ENCODE peak calls at places on chromosomes 3 and 15, in ten cellular contexts. D is HepG2, T is stomach, Y is body of pancreas, N is uterus, X is heart left ventricle, P is transverse colon, S is IMR-90, C is tibial nerve, Q is K562. U is an unnamed sample.
A peak's percentile ranks its signal among the peaks of the same experiment; 100 is the strongest.

GRCh38 chr3:38497026-38497425 is 886 bp downstream of the EXOG start:
- DNase-seq in D (no peak), T (no peak), Y (no peak), N (no peak), X (no peak), P (no peak), S (peak; percentile 40), C (no peak), Q (peak; percentile 33), U (no peak)

GRCh38 chr3:128845695-128846491 is 33.5 kb upstream of the ACAD9 start:
- DNase-seq in D (peak; percentile 60), T (peak; percentile 85), Y (peak; percentile 85), N (peak; percentile 82), X (peak; percentile 93), P (peak; percentile 84), S (peak; percentile 48), C (peak; percentile 65), Q (peak; percentile 86), U (peak; percentile 39)

GRCh38 chr15:50563756-50564155 is 17.3 kb upstream of the USP50 start:
- DNase-seq in D (no peak), T (no peak), Y (no peak), N (no peak), X (no peak), P (no peak), S (no peak), C (no peak), Q (no peak), U (no peak)

GRCh38 chr15:95684693-95685115 is 645.8 kb upstream of the NR2F2 start:
- DNase-seq in D (no peak), T (no peak), Y (no peak), N (peak; percentile 28), X (no peak), P (no peak), S (peak; percentile 93), C (no peak), Q (peak; percentile 82), U (no peak)

GRCh38 chr3:98788651-98789050 is 25.5 kb downstream of the ST3GAL6 start:
- DNase-seq in D (no peak), T (no peak), Y (no peak), N (no peak), X (peak; percentile 55), P (no peak), S (no peak), C (no peak), Q (peak; percentile 36), U (no peak)

GRCh38 chr3:113454057-113454456 is 12.8 kb upstream of the CFAP44 start:
- DNase-seq in D (no peak), T (no peak), Y (no peak), N (no peak), X (no peak), P (no peak), S (no peak), C (no peak), Q (no peak), U (no peak)

GRCh38 chr15:91228890-91229289 is 128.8 kb downstream of the SV2B start:
- DNase-seq in D (peak; percentile 12), T (no peak), Y (no peak), N (no peak), X (no peak), P (no peak), S (no peak), C (no peak), Q (no peak), U (no peak)

GRCh38 chr3:195863121-195864061 is 45.0 kb downstream of the TNK2 start:
- DNase-seq in D (peak; percentile 60), T (peak; percentile 91), Y (peak; percentile 91), N (peak; percentile 87), X (peak; percentile 93), P (peak; percentile 90), S (peak; percentile 89), C (peak; percentile 83), Q (peak; percentile 91), U (peak; percentile 79)

GRCh38 chr3:28077566-28077965 is 163.9 kb upstream of the CMC1 start:
- DNase-seq in D (peak; percentile 25), T (no peak), Y (peak; percentile 53), N (no peak), X (peak; percentile 24), P (no peak), S (peak; percentile 5), C (no peak), Q (no peak), U (no peak)

GRCh38 chr3:36677331-36678007 is 86.9 kb downstream of the DCLK3 start:
- DNase-seq in D (peak; percentile 6), T (no peak), Y (no peak), N (no peak), X (no peak), P (no peak), S (peak; percentile 90), C (no peak), Q (no peak), U (no peak)

GRCh38 chr3:14391033-14391432 is 11.4 kb upstream of the SLC6A6 start:
- DNase-seq in D (peak; percentile 44), T (no peak), Y (peak; percentile 37), N (peak; percentile 55), X (peak; percentile 71), P (no peak), S (peak; percentile 86), C (no peak), Q (peak; percentile 56), U (no peak)

GRCh38 chr3:152375546-152375945 is 106.8 kb downstream of the MBNL1 start:
- DNase-seq in D (no peak), T (no peak), Y (no peak), N (no peak), X (no peak), P (no peak), S (peak; percentile 67), C (no peak), Q (peak; percentile 24), U (no peak)
- TF ChIP-seq POLR2A in D (no peak), T (no peak), Y (no peak), N (no peak), X (no peak), P (no peak), S (no peak), C (no peak), Q (no peak), U (no peak)

GRCh38 chr3:69739204-69740102 is at the start of gene MITF:
- DNase-seq in D (peak; percentile 68), T (peak; percentile 90), Y (peak; percentile 93), N (peak; percentile 94), X (peak; percentile 97), P (peak; percentile 89), S (peak; percentile 88), C (peak; percentile 87), Q (peak; percentile 93), U (peak; percentile 92)

GRCh38 chr3:69737396-69737795 is 1.9 kb upstream of the MITF start:
- DNase-seq in D (no peak), T (no peak), Y (no peak), N (no peak), X (no peak), P (no peak), S (no peak), C (no peak), Q (no peak), U (no peak)

GRCh38 chr3:69740103-69741021 is 1.1 kb downstream of the MITF start:
- DNase-seq in D (no peak), T (peak; percentile 68), Y (peak; percentile 82), N (peak; percentile 62), X (peak; percentile 40), P (peak; percentile 59), S (no peak), C (no peak), Q (peak; percentile 77), U (peak; percentile 42)

GRCh38 chr3:69738291-69738690 is 973 bp upstream of the MITF start:
- DNase-seq in D (no peak), T (no peak), Y (no peak), N (no peak), X (no peak), P (no peak), S (peak; percentile 26), C (no peak), Q (peak; percentile 41), U (no peak)

DNA sequence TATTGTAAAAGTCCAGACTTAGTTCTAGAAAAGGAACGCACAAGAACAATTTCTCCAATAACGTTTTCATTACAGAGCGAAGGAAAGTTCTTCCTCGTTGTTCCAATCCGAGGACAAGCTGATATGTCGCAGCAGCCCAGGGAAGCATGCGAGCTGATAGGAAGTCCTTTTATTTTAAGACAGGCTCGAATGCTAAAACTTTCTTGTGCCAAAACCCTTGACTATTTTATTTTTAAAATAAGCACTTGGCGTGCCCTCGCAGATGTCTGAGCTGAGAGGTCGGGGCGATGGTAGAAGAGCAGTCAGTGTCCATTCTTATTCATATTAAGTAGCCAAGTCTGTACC is 433 bp upstream of the MITF start:
- DNase-seq in D (no peak), T (no peak), Y (no peak), N (no peak), X (no peak), P (no peak), S (no peak), C (no peak), Q (no peak), U (no peak)
- H3K27me3 ChIP-seq in D (no peaks in the 10 kb centered on the region), T (no peaks in the 10 kb centered on the region), Y (no peaks in the 10 kb centered on the region), N (no peaks in the 10 kb centered on the region), X (no peaks in the 10 kb centered on the region), P (peaks cover 7% of the 10 kb centered on the region), S (peaks cover 3% of the 10 kb centered on the region), C (no peaks in the 10 kb centered on the region), Q (no peaks in the 10 kb centered on the region), U (no peaks in the 10 kb centered on the region)

DNA sequence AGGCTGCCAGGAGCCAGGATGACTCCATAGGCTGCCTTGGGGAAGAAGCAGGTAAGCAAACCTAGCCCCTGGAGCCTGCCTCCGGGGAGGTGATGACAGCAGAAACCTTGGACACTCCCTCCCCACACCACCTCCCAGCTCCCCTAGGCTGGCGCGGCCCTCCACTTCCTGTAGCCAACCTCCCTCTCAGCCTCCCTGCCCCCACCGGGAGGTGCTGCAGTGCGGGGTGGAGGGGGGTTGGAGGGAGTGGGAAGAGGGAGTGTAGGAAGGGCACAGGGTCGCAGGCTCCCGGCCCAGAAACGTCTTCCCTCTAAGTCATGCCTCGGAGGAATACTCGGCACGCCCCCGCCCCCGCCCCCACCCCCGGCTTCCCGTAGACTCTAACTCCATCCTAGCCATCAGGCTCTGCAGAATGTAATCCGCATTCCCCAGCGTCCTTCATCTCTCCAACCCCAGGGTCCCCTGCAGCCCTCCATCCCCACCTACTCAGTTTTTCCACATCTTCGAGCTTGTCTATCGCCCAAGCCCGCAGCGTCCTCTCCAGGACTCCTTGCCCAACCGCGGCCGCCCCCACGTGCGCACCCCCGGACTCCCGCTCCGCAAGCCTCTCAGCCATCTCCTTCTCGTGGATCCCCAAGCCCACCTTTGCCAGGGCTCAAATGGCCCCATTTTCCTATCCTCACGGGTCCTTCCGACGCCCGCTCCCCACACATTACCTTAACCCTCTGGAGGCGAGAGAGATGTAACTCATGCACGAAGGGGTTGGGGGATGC is 539 bp downstream of the LPCAT4 start:
- DNase-seq in D (peak; percentile 50), T (peak; percentile 74), Y (peak; percentile 75), N (peak; percentile 59), X (peak; percentile 85), P (peak; percentile 88), S (peak; percentile 36), C (peak; percentile 22), Q (peak; percentile 84), U (peak; percentile 30)
- TF ChIP-seq POLR2A in D (no peak), T (no peak), Y (no peak), N (no peak), X (no peak), P (peak; percentile 70), S (no peak), C (no peak), Q (no peak), U (no peak)

DNA sequence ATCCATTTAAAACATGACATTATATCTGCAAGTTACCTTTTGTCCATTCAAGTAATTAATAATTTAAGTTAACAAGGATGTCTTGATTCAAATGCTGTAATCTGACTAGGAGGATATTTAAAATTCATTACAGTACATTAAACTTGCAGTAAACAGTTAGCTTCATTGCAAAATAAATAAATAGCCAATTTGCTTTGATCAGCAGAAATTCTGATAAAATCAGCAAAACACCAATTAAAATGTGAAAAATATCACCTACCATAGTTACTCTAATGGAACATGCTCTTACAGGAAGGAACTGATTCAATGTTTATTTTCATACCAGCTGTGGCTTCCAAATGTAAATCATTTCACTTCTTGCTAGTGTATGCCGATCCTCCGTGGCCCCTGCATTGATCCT is 150.7 kb downstream of the FOXB1 start:
- DNase-seq in D (no peak), T (no peak), Y (no peak), N (no peak), X (no peak), P (no peak), S (no peak), C (no peak), Q (no peak), U (no peak)
- H3K27me3 ChIP-seq in D (peaks cover 1% of the 10 kb centered on the region), T (no peaks in the 10 kb centered on the region), Y (no peaks in the 10 kb centered on the region), N (no peaks in the 10 kb centered on the region), X (peaks cover 17% of the 10 kb centered on the region), P (peaks cover 4% of the 10 kb centered on the region), S (peaks cover 5% of the 10 kb centered on the region), C (no peaks in the 10 kb centered on the region), Q (no peaks in the 10 kb centered on the region), U (no peaks in the 10 kb centered on the region)

U was measured in prostate gland.